ENCODE peak calls at places on chromosome 3, in six cellular contexts. E is AG08396; K is stimulated activated CD4-positive, alpha-beta T cell treated with anti-CD3 and anti-CD28 coated beads, Interleukin-12 subunit alpha, Interleukin-12 subunit beta, amount 100 ng/mL, for 24 hours; O is HEK293T; C is activated B cell treated with CpG ODN at 0.5 μM for 24 hours; H is activated CD4-positive, alpha-beta memory T cell treated with anti-CD3 and anti-CD28 coated beads for 36 hours. G is an unnamed sample.

GRCh38 chr3:125104639-125105038 is 48.8 kb upstream of the HEG1 start:
- DNase-seq in K (no peak), C (no peak), E (no peak), O (no peak), H (no peak), G (no peak)

GRCh38 chr3:71309342-71309741 is 274.2 kb downstream of the FOXP1 start:
- DNase-seq in C (no peak), H (peak), O (no peak), E (no peak), K (no peak), G (no peak)

GRCh38 chr3:38036906-38037305 is 2.1 kb upstream of the DLEC1 start:
- DNase-seq in K (no peak), O (no peak), H (no peak), C (no peak), E (no peak), G (no peak)

GRCh38 chr3:42742688-42743087 is 30.4 kb downstream of the CCDC13 start:
- DNase-seq in E (no peak), K (no peak), O (no peak), C (no peak), H (no peak), G (no peak)

GRCh38 chr3:123660900-123661299 is 76.0 kb upstream of the HACD2 start:
- DNase-seq in E (peak), C (no peak), H (no peak), O (no peak), K (no peak), G (no peak)

GRCh38 chr3:46282696-46283095 is 40.4 kb downstream of the CCR3 start:
- DNase-seq in H (no peak), E (no peak), C (no peak), K (no peak), O (no peak), G (no peak)

GRCh38 chr3:187150599-187150998 is 11.3 kb upstream of the RPL39L start:
- DNase-seq in K (peak), E (no peak), O (no peak), H (peak), C (peak), G (no peak)

GRCh38 chr3:23495507-23495906 is 292.4 kb downstream of the UBE2E2 start:
- DNase-seq in O (no peak), K (no peak), C (no peak), E (no peak), H (no peak), G (no peak)

GRCh38 chr3:189132125-189132744 is 39.5 kb upstream of the TPRG1 start:
- DNase-seq in C (no peak), E (peak), O (no peak), H (peak), K (peak), G (peak)

GRCh38 chr3:43759297-43759782 is 68.6 kb downstream of the ABHD5 start:
- DNase-seq in K (no peak), C (no peak), E (peak), O (no peak), H (peak), G (no peak)

GRCh38 chr3:16511561-16512434 is 1.7 kb downstream of the RFTN1 start:
- DNase-seq in C (peak), H (peak), K (peak), O (no peak), E (peak), G (peak)

GRCh38 chr3:11447584-11448200 is 175.5 kb downstream of the ATG7 start:
- DNase-seq in C (no peak), H (no peak), E (no peak), K (no peak), O (no peak), G (no peak)

GRCh38 chr3:147368561-147369151 is 37.7 kb downstream of the ZIC4 start:
- DNase-seq in K (no peak), O (no peak), E (no peak), C (no peak), H (no peak), G (no peak)

GRCh38 chr3:32952369-32953067 is 1.1 kb downstream of the CCR4 start:
- DNase-seq in E (no peak), C (no peak), O (no peak), K (no peak), H (peak), G (no peak)

GRCh38 chr3:185176756-185177359 is 24.0 kb upstream of the C3orf70 start:
- DNase-seq in K (no peak), O (peak), E (peak), H (peak), C (no peak), G (no peak)

GRCh38 chr3:179898024-179898423 is 138.7 kb downstream of the PEX5L start:
- DNase-seq in C (no peak), H (peak), O (peak), K (no peak), E (peak), G (no peak)

GRCh38 chr3:186760141-186760813 is 23.1 kb upstream of the EIF4A2 start:
- DNase-seq in E (no peak), H (no peak), O (no peak), C (no peak), K (no peak), G (no peak)

GRCh38 chr3:47010910-47011309 is 31.4 kb downstream of the NBEAL2 start:
- DNase-seq in E (no peak), C (no peak), K (no peak), O (no peak), H (no peak), G (no peak)